ENCODE peak calls at places on chromosome 7, in five cellular contexts. B is gastrocnemius medialis; E is CD8-positive, alpha-beta T cell; Z is bronchial epithelial cell; R is lung. M is an unnamed sample.

GRCh38 chr7:149216402-149216801 is 21.1 kb downstream of the ZNF282 start:
- DNase-seq in B (no peak), E (no peak), Z (no peak), R (no peak), M (no peak)

GRCh38 chr7:46682841-46683624 is 762.0 kb upstream of the IGFBP3 start:
- DNase-seq in B (no peak), E (no peak), Z (peak; percentile 46), R (no peak), M (peak; percentile 9)

GRCh38 chr7:129367700-129368388 is 66.4 kb upstream of the STRIP2 start:
- DNase-seq in B (peak; percentile 74), E (peak; percentile 79), Z (peak; percentile 77), R (peak; percentile 87), M (no peak)

GRCh38 chr7:131109757-131110293 is 217.9 kb upstream of the MKLN1 start:
- DNase-seq in B (peak; percentile 87), E (peak; percentile 78), Z (peak; percentile 39), R (peak; percentile 82), M (no peak)

GRCh38 chr7:98040626-98041025 is 50.6 kb upstream of the OCM2 start:
- DNase-seq in B (no peak), E (no peak), Z (no peak), R (no peak), M (no peak)

GRCh38 chr7:56291-56913 is 136.0 kb upstream of the FAM20C start:
- DNase-seq in B (no peak), E (no peak), Z (no peak), R (no peak), M (no peak)

GRCh38 chr7:129519464-129519863 is 17.1 kb downstream of the SMKR1 start:
- DNase-seq in B (no peak), E (no peak), Z (no peak), R (no peak), M (no peak)

GRCh38 chr7:157502701-157503111 is 165.9 kb downstream of the DNAJB6 start:
- DNase-seq in B (no peak), E (peak; percentile 65), Z (no peak), R (no peak), M (no peak)

GRCh38 chr7:149885191-149886017 is 11.6 kb downstream of the ATP6V0E2 start:
- DNase-seq in B (no peak), E (no peak), Z (no peak), R (no peak), M (no peak)

GRCh38 chr7:92368741-92369140 is 78.5 kb upstream of the GATAD1 start:
- DNase-seq in B (no peak), E (no peak), Z (no peak), R (no peak), M (no peak)

GRCh38 chr7:88522771-88523316 is 216.2 kb upstream of the STEAP4 start:
- DNase-seq in B (no peak), E (no peak), Z (no peak), R (no peak), M (no peak)

GRCh38 chr7:727104-727805 is at the start of gene PRKAR1B:
- DNase-seq in B (no peak), E (peak; percentile 20), Z (no peak), R (no peak), M (no peak)

GRCh38 chr7:83655951-83656556 is 7.1 kb upstream of the SEMA3E start:
- DNase-seq in B (no peak), E (no peak), Z (peak; percentile 63), R (no peak), M (no peak)

GRCh38 chr7:16719699-16720098 is 33.9 kb upstream of the TSPAN13 start:
- DNase-seq in B (no peak), E (no peak), Z (peak; percentile 68), R (no peak), M (no peak)

GRCh38 chr7:138865843-138866242 is 67.8 kb upstream of the ATP6V0A4 start:
- DNase-seq in B (no peak), E (peak; percentile 34), Z (peak; percentile 10), R (no peak), M (no peak)

GRCh38 chr7:128458956-128459355 is 3.3 kb downstream of the HILPDA start:
- DNase-seq in B (no peak), E (no peak), Z (no peak), R (no peak), M (no peak)

GRCh38 chr7:38831262-38831661 is 77.7 kb downstream of the VPS41 start:
- DNase-seq in B (no peak), E (no peak), Z (no peak), R (no peak), M (no peak)

GRCh38 chr7:38834357-38834756 is 74.6 kb downstream of the VPS41 start:
- DNase-seq in B (no peak), E (no peak), Z (no peak), R (no peak), M (no peak)

GRCh38 chr7:38825721-38826440 is 83.1 kb downstream of the VPS41 start:
- DNase-seq in B (no peak), E (no peak), Z (no peak), R (no peak), M (no peak)

GRCh38 chr7:38833329-38833728 is 75.7 kb downstream of the VPS41 start:
- DNase-seq in B (no peak), E (no peak), Z (no peak), R (no peak), M (no peak)

GRCh38 chr7:38830826-38831225 is 78.2 kb downstream of the VPS41 start:
- DNase-seq in B (no peak), E (no peak), Z (no peak), R (no peak), M (no peak)
- H3K4me3 ChIP-seq in B (no peak overlapping the region), E (no peak overlapping the region), Z (no peak overlapping the region), R (no peak overlapping the region), M (no peak overlapping the region)

DNA sequence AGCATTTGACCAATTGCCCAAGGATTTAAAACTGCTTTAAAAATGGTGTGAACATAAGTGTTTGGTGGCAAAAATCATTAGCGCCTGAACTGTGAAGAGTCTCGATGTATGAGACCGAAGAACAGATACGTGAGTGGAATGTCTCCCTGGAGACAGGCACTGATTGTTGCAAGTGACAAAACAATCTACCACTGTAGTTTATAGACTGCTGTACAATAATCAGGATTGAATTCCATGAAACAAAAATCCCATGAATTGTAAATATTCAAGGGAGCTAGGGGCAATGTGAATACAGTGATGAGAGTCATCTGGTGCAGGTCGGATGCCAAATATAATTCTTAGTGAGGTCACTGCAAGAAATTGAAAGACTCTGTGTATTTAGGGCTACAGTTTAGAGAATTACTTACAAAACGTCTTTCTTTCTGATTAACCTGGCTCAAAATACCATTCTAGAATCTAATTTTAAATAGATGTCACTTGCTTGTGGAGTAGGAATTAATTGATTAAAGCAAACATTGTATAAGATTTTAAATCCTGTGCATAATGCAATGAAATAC is 594.4 kb upstream of the VSTM2A start:
- DNase-seq in B (no peak), E (no peak), Z (no peak), R (no peak), M (no peak)
- H3K4me3 ChIP-seq in B (no peak overlapping the region), E (no peak overlapping the region), Z (no peak overlapping the region), R (no peak overlapping the region), M (no peak overlapping the region)

DNA sequence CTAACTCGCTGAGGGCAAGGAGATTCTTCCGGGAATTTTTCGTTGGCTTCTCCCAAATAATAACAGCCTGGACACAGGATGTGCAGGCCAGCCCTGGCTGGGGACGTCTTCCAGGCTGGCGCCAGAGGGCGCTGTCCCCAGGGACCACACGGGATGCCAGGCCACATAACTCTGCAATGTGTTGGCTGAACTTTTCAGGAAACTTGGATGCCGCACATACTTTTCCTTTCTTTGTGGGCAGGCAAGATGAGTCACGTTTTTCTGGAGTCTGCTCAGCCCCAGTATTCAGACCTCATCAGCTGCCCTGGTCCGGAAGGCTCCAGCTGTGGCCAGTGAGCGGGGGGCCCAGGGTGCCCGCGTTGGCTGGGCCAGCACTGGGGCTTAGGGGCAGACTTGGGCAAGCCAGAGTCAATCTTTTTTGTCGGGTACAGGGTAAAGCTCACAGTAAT is 122.7 kb downstream of the PRKAG2 start:
- DNase-seq in B (peak; percentile 86), E (no peak), Z (peak; percentile 97), R (peak; percentile 85), M (peak; percentile 99)
- H3K4me3 ChIP-seq in B (no peak overlapping the region), E (no peak overlapping the region), Z (no peak overlapping the region), R (no peak overlapping the region), M (no peak overlapping the region)

DNA sequence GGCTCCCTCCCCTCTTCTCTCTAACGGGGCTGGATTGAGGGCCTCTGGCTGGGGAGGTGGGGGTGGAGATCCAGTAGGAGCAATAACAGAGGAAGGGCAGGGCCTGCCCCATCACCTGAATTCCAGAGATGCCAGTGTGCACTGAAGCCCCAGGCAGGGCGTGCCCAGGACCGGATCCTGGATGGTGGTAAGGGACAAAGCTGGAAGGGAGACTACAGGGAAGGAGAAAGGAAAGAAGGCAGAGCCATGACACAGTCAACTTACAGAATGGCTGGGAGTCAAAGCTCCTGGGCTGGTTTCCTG is 647 bp downstream of the TMEM139 start:
- DNase-seq in B (no peak), E (no peak), Z (peak; percentile 60), R (peak; percentile 67), M (no peak)
- H3K4me3 ChIP-seq in B (no peak overlapping the region), E (no peak overlapping the region), Z (peak overlapping the region; percentile 30), R (no peak overlapping the region), M (no peak overlapping the region)

GRCh38 chr7:66310620-66311019 is 105.5 kb downstream of the TPST1 start:
- DNase-seq in B (no peak), E (no peak), Z (no peak), R (no peak), M (no peak)
- H3K4me3 ChIP-seq in B (no peak overlapping the region), E (no peak overlapping the region), Z (no peak overlapping the region), R (no peak overlapping the region), M (no peak overlapping the region)

M was measured in HFF-Myc.